ENCODE peak calls at places on chromosomes 11 and 22, in six cellular contexts. J is stimulated activated CD4-positive, alpha-beta T cell treated with anti-CD3 and anti-CD28 coated beads, Interleukin-12 subunit alpha, Interleukin-12 subunit beta, amount 100 ng/mL, for 48 hours; L is hepatocyte; O is Kasumi-1; Y is sciatic nerve; T is mucosa of gallbladder. M is an unnamed sample.

GRCh38 chr11:20596629-20597129 is 2.7 kb upstream of the SLC6A5 start:
- DNase-seq in J (no peak), L (no peak), O (no peak), Y (no peak), T (no peak), M (no peak)

GRCh38 chr11:75031224-75031753 is 42.6 kb downstream of the NEU3 start:
- DNase-seq in J (no peak), L (peak), O (no peak), Y (no peak), T (peak), M (no peak)

GRCh38 chr22:30132290-30132996 is 52.2 kb downstream of the HORMAD2 start:
- DNase-seq in J (no peak), L (no peak), O (no peak), Y (no peak), T (no peak), M (no peak)

GRCh38 chr11:35682230-35683195 is 19.9 kb downstream of the TRIM44 start:
- DNase-seq in J (no peak), L (peak), O (no peak), Y (no peak), T (no peak), M (no peak)

GRCh38 chr22:35021166-35021565 is 44.8 kb upstream of the ISX start:
- DNase-seq in J (no peak), L (peak), O (no peak), Y (no peak), T (no peak), M (no peak)

GRCh38 chr22:22834204-22834603 is 53.4 kb upstream of the IGLL5 start:
- DNase-seq in J (no peak), L (no peak), O (no peak), Y (no peak), T (no peak), M (no peak)

GRCh38 chr11:47393163-47394049 is 15.0 kb upstream of the SLC39A13 start:
- DNase-seq in J (no peak), L (peak), O (peak), Y (peak), T (peak), M (no peak)

GRCh38 chr11:108221401-108221800 is 1.0 kb downstream of the NPAT start:
- DNase-seq in J (no peak), L (no peak), O (peak), Y (no peak), T (no peak), M (no peak)

GRCh38 chr11:3736816-3737215 is 60.5 kb downstream of the NUP98 start:
- DNase-seq in J (no peak), L (no peak), O (no peak), Y (no peak), T (no peak), M (no peak)

GRCh38 chr11:44766112-44766971 is 39.6 kb downstream of the TSPAN18 start:
- DNase-seq in J (no peak), L (peak), O (no peak), Y (peak), T (no peak), M (no peak)

GRCh38 chr22:17703811-17704210 is 65.3 kb downstream of the BCL2L13 start:
- DNase-seq in J (no peak), L (no peak), O (no peak), Y (no peak), T (no peak), M (no peak)

GRCh38 chr11:121595717-121596156 is 143.0 kb upstream of the SORL1-AS1 start:
- DNase-seq in J (no peak), L (peak), O (no peak), Y (no peak), T (no peak), M (no peak)

GRCh38 chr11:990101-990500 is 46.4 kb downstream of the MUC6 start:
- DNase-seq in J (no peak), L (no peak), O (no peak), Y (no peak), T (no peak), M (no peak)

GRCh38 chr22:11629661-11630385 is 3898.2 kb upstream of the OR11H1 start:
- DNase-seq in J (no peak), L (no peak), O (no peak), Y (no peak), T (no peak), M (no peak)

GRCh38 chr11:76790251-76790650 is 7.1 kb downstream of the TSKU start:
- DNase-seq in J (no peak), L (no peak), O (no peak), Y (no peak), T (no peak), M (no peak)

GRCh38 chr11:77435972-77436371 is 37.9 kb downstream of the PAK1 start:
- DNase-seq in J (no peak), L (no peak), O (no peak), Y (no peak), T (no peak), M (no peak)

GRCh38 chr22:46516638-46517037 is 20.8 kb downstream of the CELSR1 start:
- DNase-seq in J (no peak), L (no peak), O (no peak), Y (no peak), T (no peak), M (no peak)

GRCh38 chr11:66333220-66333877 is 2.9 kb downstream of the RIN1 start:
- DNase-seq in J (no peak), L (no peak), O (no peak), Y (no peak), T (no peak), M (no peak)

GRCh38 chr11:46238078-46238966 is 39.1 kb upstream of the CREB3L1 start:
- DNase-seq in J (peak), L (peak), O (peak), Y (peak), T (peak), M (no peak)

GRCh38 chr22:31271026-31271425 is 21.3 kb downstream of the PIK3IP1 start:
- DNase-seq in J (no peak), L (no peak), O (no peak), Y (no peak), T (no peak), M (no peak)

M was measured in stimulated activated naive B cell treated with anti-CD40 and anti-IgM and Interleukin-4, amounts not matched to agents 10 μg/mL and 1 μg/mL and 100 μg/mL, for 72 hours.